ENCODE peak calls at places on chromosome 14, in five cellular contexts. T, C, O, Q and I are unnamed samples.

GRCh38 chr14:61925043-61925442 is 162.8 kb downstream of the SNAPC1 start:
- DNase-seq in Q (no peak), O (peak; percentile 27), T (peak; percentile 30), C (peak; percentile 18), I (no peak)

GRCh38 chr14:72516936-72517408 is 376.9 kb downstream of the DPF3 start:
- DNase-seq in O (peak; percentile 77), C (peak; percentile 39), Q (peak; percentile 75), T (peak; percentile 81), I (peak; percentile 62)

GRCh38 chr14:56170028-56170427 is 51.8 kb downstream of the PELI2 start:
- DNase-seq in C (no peak), Q (no peak), T (peak; percentile 30), O (no peak), I (no peak)

GRCh38 chr14:92004062-92004461 is 35.8 kb downstream of the TRIP11 start:
- DNase-seq in T (no peak), O (no peak), Q (no peak), C (no peak), I (no peak)

GRCh38 chr14:57962293-57962996 is 96.6 kb upstream of the SLC35F4 start:
- DNase-seq in O (no peak), T (no peak), C (no peak), Q (no peak), I (no peak)

GRCh38 chr14:77980475-77981321 is 180.8 kb downstream of the ADCK1 start:
- DNase-seq in O (no peak), Q (peak; percentile 78), C (no peak), T (no peak), I (peak; percentile 42)

GRCh38 chr14:90301580-90302181 is 30.1 kb downstream of the NRDE2 start:
- DNase-seq in Q (no peak), O (peak; percentile 2), C (no peak), T (peak; percentile 66), I (peak; percentile 78)

GRCh38 chr14:49497725-49498348 is 88.3 kb downstream of the RPS29 start:
- DNase-seq in O (peak; percentile 53), C (peak; percentile 72), T (peak; percentile 76), Q (no peak), I (peak; percentile 77)

GRCh38 chr14:67683821-67684220 is 9.4 kb upstream of the VTI1B start:
- DNase-seq in O (no peak), C (no peak), T (no peak), Q (no peak), I (no peak)

GRCh38 chr14:72892879-72893635 is 844 bp downstream of the DPF3 start:
- DNase-seq in O (peak; percentile 28), T (peak; percentile 27), C (no peak), Q (peak; percentile 22), I (peak; percentile 27)

GRCh38 chr14:101122855-101123129 is 219.3 kb upstream of the RTL1 start:
- DNase-seq in C (no peak), Q (no peak), O (no peak), T (no peak), I (no peak)

GRCh38 chr14:102390486-102390885 is 27.7 kb downstream of the TECPR2 start:
- DNase-seq in T (peak; percentile 27), C (no peak), Q (no peak), O (no peak), I (no peak)

GRCh38 chr14:21070083-21070609 is at the start of gene ARHGEF40:
- DNase-seq in O (no peak), C (no peak), T (peak; percentile 35), Q (peak; percentile 72), I (peak; percentile 37)